ENCODE peak calls at places on chromosomes 6 and 20, in four cellular contexts. E is lower leg skin, D is transverse colon, H is endothelial cell of umbilical vein. F is an unnamed sample.

GRCh38 chr6:135798751-135799515 is 52.6 kb upstream of the PDE7B start:
- DNase-seq in E (no peak), D (no peak), H (no peak), F (no peak)

GRCh38 chr6:28490191-28490890 is 25.3 kb downstream of the GPX6 start:
- DNase-seq in E (no peak), D (no peak), H (no peak), F (no peak)

GRCh38 chr6:34836008-34836407 is 44.1 kb downstream of the BLTP3A start:
- DNase-seq in E (no peak), D (no peak), H (no peak), F (no peak)

GRCh38 chr6:109455502-109456282 is at the start of gene MICAL1:
- DNase-seq in E (peak), D (peak), H (peak), F (peak)

GRCh38 chr6:13471184-13471583 is 16.2 kb downstream of the GFOD1 start:
- DNase-seq in E (no peak), D (no peak), H (no peak), F (no peak)

GRCh38 chr6:10407674-10408054 is 7.2 kb downstream of the TFAP2A start:
- DNase-seq in E (no peak), D (no peak), H (no peak), F (no peak)

GRCh38 chr6:107877968-107878367 is 53.9 kb upstream of the SCML4 start:
- DNase-seq in E (no peak), D (no peak), H (no peak), F (peak)

GRCh38 chr6:138105880-138106664 is 1.1 kb downstream of the PERP start:
- DNase-seq in E (no peak), D (peak), H (peak), F (no peak)

GRCh38 chr6:147506704-147507114 is 1.8 kb upstream of the SAMD5 start:
- DNase-seq in E (no peak), D (peak), H (peak), F (peak)

GRCh38 chr6:43231053-43231452 is 1.8 kb upstream of the DNPH1 start:
- DNase-seq in E (no peak), D (no peak), H (no peak), F (no peak)

GRCh38 chr6:100724696-100725095 is 156.4 kb downstream of the ASCC3 start:
- DNase-seq in E (no peak), D (no peak), H (no peak), F (no peak)

GRCh38 chr6:112562348-112563220 is 215.5 kb downstream of the RFPL4B start:
- DNase-seq in E (no peak), D (no peak), H (no peak), F (no peak)

GRCh38 chr6:169589293-169589692 is 112.5 kb downstream of the WDR27 start:
- DNase-seq in E (no peak), D (peak), H (peak), F (no peak)

GRCh38 chr6:159267165-159267564 is 98.0 kb downstream of the FNDC1 start:
- DNase-seq in E (no peak), D (no peak), H (no peak), F (peak)

GRCh38 chr6:1619666-1620503 is 10.2 kb downstream of the FOXC1 start:
- DNase-seq in E (no peak), D (no peak), H (peak), F (no peak)

GRCh38 chr6:15511248-15512125 is 151.3 kb downstream of the DTNBP1 start:
- DNase-seq in E (no peak), D (no peak), H (no peak), F (no peak)

GRCh38 chr6:6610031-6610591 is 21.6 kb downstream of the LY86 start:
- DNase-seq in E (no peak), D (peak), H (no peak), F (no peak)

GRCh38 chr6:44851176-44851575 is 463.7 kb downstream of the CDC5L start:
- DNase-seq in E (no peak), D (no peak), H (no peak), F (no peak)

GRCh38 chr6:163191704-163192537 is 222.6 kb upstream of the QKI start:
- DNase-seq in E (no peak), D (no peak), H (no peak), F (no peak)

GRCh38 chr20:49856904-49857303 is 44.3 kb downstream of the SLC9A8 start:
- DNase-seq in E (no peak), D (no peak), H (no peak), F (no peak)

GRCh38 chr6:46263709-46264091 is 92.9 kb upstream of the ENPP5 start:
- DNase-seq in E (no peak), D (no peak), H (peak), F (no peak)

GRCh38 chr6:113908801-113909200 is 51.7 kb downstream of the MARCKS start:
- DNase-seq in E (no peak), D (no peak), H (no peak), F (no peak)

GRCh38 chr6:10531513-10531912 is 10.4 kb downstream of the GCNT2 start:
- DNase-seq in E (no peak), D (no peak), H (no peak), F (no peak)

GRCh38 chr6:118277631-118278030 is 270.5 kb upstream of the PLN start:
- DNase-seq in E (no peak), D (no peak), H (no peak), F (no peak)

GRCh38 chr20:364905-365794 is 15.4 kb upstream of the TRIB3 start:
- DNase-seq in E (no peak), D (no peak), H (no peak), F (peak)

GRCh38 chr6:96542702-96543101 is 20.2 kb upstream of the FHL5 start:
- DNase-seq in E (no peak), D (no peak), H (no peak), F (peak)

GRCh38 chr6:18845891-18846290 is 458.7 kb downstream of the RNF144B start:
- DNase-seq in E (peak), D (no peak), H (no peak), F (no peak)

GRCh38 chr20:63934271-63935068 is 21.7 kb downstream of the UCKL1 start:
- DNase-seq in E (no peak), D (no peak), H (no peak), F (no peak)

GRCh38 chr6:147154454-147154853 is 49.8 kb upstream of the STXBP5 start:
- DNase-seq in E (no peak), D (no peak), H (no peak), F (no peak)

GRCh38 chr20:31930758-31931157 is 21.1 kb downstream of the PDRG1 start:
- DNase-seq in E (no peak), D (no peak), H (no peak), F (no peak)

DNA sequence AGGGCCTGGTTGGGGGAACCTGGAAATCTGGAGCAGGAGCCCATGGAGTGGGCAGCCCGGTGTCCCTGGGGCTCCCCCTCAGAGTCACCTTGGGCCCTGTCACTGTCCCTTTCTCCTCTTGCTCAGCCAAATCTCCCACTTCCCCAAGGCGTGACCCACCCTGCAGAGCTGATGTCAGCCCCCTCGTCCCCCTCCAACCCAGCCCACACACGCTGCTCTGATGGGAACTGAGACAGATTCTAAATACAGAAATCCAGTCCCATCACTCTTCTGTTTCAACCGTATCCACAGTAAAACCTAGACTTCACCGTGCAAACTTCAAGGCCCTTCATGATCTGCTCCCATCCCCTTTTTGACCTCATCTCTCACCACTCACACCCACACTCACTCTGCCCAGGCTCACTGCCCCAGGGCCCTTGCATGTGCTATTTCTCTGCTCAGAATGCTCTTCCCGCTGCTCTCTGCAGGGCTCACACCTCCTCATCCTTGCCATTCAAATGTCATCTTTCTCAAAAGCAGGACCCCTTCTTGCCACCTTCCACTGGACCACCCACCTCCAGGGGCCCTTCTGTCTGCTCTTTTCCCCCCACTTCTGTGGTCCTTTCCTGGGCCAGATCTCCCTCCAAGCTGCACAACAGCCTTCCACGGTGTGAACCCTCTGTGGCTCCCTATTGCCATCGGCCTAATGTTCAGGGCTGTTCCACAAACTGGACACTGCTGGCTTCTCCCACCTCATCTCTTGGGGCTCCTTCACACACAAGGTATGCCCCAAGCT is 16.6 kb downstream of the TGM2 start:
- DNase-seq in E (no peak), D (no peak), H (no peak), F (no peak)
- TF ChIP-seq POLR2A in E (no peak), D (no peak), H (peak), F (no peak)

DNA sequence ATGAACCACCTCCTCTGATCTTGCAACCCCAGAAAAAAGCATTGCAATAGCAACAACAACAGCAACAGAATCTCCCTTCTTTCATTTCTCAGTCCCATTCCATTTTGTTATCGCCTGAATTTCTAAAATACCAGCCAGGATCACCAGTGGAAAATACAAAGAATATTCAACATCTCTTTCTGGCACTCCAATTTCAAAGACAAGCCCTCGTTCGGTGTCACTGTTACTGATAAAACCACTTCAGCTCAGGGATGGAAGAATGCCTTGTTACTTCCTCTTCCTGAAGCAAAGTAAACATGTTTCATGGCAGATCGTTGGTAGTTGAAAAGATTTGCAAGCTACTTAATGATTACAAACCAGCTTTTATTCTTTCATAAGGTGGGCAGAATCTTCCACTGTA is 94.0 kb upstream of the SPTLC3 start:
- DNase-seq in E (no peak), D (no peak), H (no peak), F (no peak)
- TF ChIP-seq POLR2A in E (no peak), D (no peak), H (no peak), F (no peak)

GRCh38 chr20:46101957-46102356 is 12.2 kb upstream of the NCOA5 start:
- DNase-seq in E (no peak), D (no peak), H (no peak), F (no peak)

GRCh38 chr20:46099491-46100287 is 9.9 kb upstream of the NCOA5 start:
- DNase-seq in E (no peak), D (peak), H (peak), F (no peak)

GRCh38 chr20:46108435-46108841 is 9.7 kb upstream of the CD40 start:
- DNase-seq in E (no peak), D (no peak), H (no peak), F (no peak)

GRCh38 chr20:46104262-46104661 is 13.9 kb upstream of the CD40 start:
- DNase-seq in E (no peak), D (no peak), H (no peak), F (no peak)

DNA sequence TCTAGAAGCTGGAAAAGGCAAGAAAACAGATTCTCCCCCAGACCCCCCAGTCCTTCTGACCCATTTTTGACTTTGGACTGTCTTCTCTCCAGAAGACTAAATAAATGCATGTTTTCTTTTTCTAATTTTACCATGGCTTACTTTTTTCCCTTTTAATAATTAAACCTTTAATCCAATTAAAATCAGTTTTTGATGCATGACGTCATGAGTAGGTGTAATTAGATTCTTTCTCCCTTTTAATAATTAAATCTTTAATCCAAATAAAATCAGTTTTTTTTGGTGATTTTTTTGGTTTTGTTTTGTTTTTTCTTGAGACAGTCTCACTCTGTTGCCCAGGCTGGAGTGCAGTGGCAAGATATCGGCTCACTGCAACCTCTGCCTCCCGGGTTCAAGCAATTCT is 13.2 kb upstream of the NCOA5 start:
- DNase-seq in E (no peak), D (no peak), H (no peak), F (no peak)
- TF ChIP-seq POLR2A in E (no peak), D (no peak), H (no peak), F (no peak)

GRCh38 chr20:17443326-17443858 is 87.8 kb downstream of the BFSP1 start:
- DNase-seq in E (no peak), D (no peak), H (no peak), F (no peak)
- TF ChIP-seq POLR2A in E (no peak), D (no peak), H (no peak), F (no peak)

GRCh38 chr20:25058051-25058796 is at the start of gene ACSS1:
- DNase-seq in E (no peak), D (peak), H (peak), F (peak)

GRCh38 chr20:25058797-25059486 is 1.0 kb upstream of the ACSS1 start:
- DNase-seq in E (no peak), D (peak), H (peak), F (peak)

GRCh38 chr20:25055711-25056492 is 2.0 kb downstream of the ACSS1 start:
- DNase-seq in E (no peak), D (peak), H (peak), F (peak)

GRCh38 chr20:25056601-25057233 is 1.2 kb downstream of the ACSS1 start:
- DNase-seq in E (no peak), D (no peak), H (no peak), F (no peak)

GRCh38 chr20:25057234-25058050 is 497 bp downstream of the ACSS1 start:
- DNase-seq in E (no peak), D (peak), H (peak), F (peak)
- TF ChIP-seq POLR2A in E (no peak), D (peak), H (no peak), F (peak)

F was measured in erythroblast.